ENCODE peak calls at places on chromosomes 4 and X, in four cellular contexts. W is HepG2, V is GM12878, C is K562. B is an unnamed sample.

GRCh38 chr4:147735413-147736301 is 3.8 kb downstream of the ARHGAP10 start:
- DNase-seq in W (no peak), V (no peak), C (no peak), B (no peak)

GRCh38 chrX:125205084-125205917 is 114.4 kb upstream of the TEX13C start:
- DNase-seq in W (no peak), V (no peak), C (no peak), B (no peak)

GRCh38 chr4:158004101-158004500 is 168.7 kb downstream of the GASK1B start:
- DNase-seq in W (no peak), V (no peak), C (no peak), B (no peak)

GRCh38 chr4:174423257-174423944 is 98.9 kb downstream of the HPGD start:
- DNase-seq in W (no peak), V (no peak), C (no peak), B (no peak)

GRCh38 chrX:34598360-34598759 is 58.7 kb downstream of the TMEM47 start:
- DNase-seq in W (no peak), V (no peak), C (no peak), B (no peak)

GRCh38 chr4:124753941-124754581 is 41.5 kb upstream of the ANKRD50 start:
- DNase-seq in W (peak; percentile 6), V (no peak), C (no peak), B (no peak)

GRCh38 chr4:102734591-102735385 is 26.0 kb downstream of the MANBA start:
- DNase-seq in W (peak; percentile 65), V (peak; percentile 39), C (no peak), B (no peak)

GRCh38 chrX:28278236-28278635 is 297.0 kb upstream of the DCAF8L1 start:
- DNase-seq in W (no peak), V (no peak), C (no peak), B (no peak)

GRCh38 chrX:20461576-20461975 is 194.9 kb upstream of the RPS6KA3 start:
- DNase-seq in W (no peak), V (no peak), C (no peak), B (no peak)

GRCh38 chr4:56979674-56980073 is 978 bp downstream of the POLR2B start:
- DNase-seq in W (peak; percentile 31), V (no peak), C (no peak), B (no peak)

GRCh38 chr4:48756689-48757220 is 23.3 kb downstream of the FRYL start:
- DNase-seq in W (no peak), V (no peak), C (no peak), B (no peak)

GRCh38 chr4:38904090-38904666 is 36.6 kb downstream of the FAM114A1 start:
- DNase-seq in W (peak; percentile 89), V (no peak), C (no peak), B (no peak)

GRCh38 chr4:124321370-124321769 is 391.2 kb downstream of the ANKRD50 start:
- DNase-seq in W (no peak), V (no peak), C (no peak), B (no peak)

GRCh38 chr4:992297-993110 is 700 bp downstream of the SLC26A1 start:
- DNase-seq in W (peak; percentile 98), V (no peak), C (peak; percentile 70), B (no peak)

GRCh38 chr4:60173718-60174117 is 1026.4 kb upstream of the ADGRL3 start:
- DNase-seq in W (no peak), V (no peak), C (no peak), B (no peak)

GRCh38 chrX:102899940-102900916 is 36.8 kb upstream of the RAB40AL start:
- DNase-seq in W (peak; percentile 39), V (peak; percentile 33), C (peak; percentile 55), B (no peak)

GRCh38 chrX:39497717-39498265 is 600.0 kb downstream of the BCOR start:
- DNase-seq in W (no peak), V (no peak), C (no peak), B (no peak)

GRCh38 chr4:57426779-57427395 is 316.7 kb upstream of the IGFBP7 start:
- DNase-seq in W (peak; percentile 35), V (no peak), C (peak; percentile 68), B (peak; percentile 66)

GRCh38 chr4:83250666-83251065 is 33.9 kb downstream of the COQ2 start:
- DNase-seq in W (no peak), V (no peak), C (no peak), B (no peak)

GRCh38 chr4:21709031-21709430 is 239.5 kb downstream of the KCNIP4 start:
- DNase-seq in W (no peak), V (no peak), C (no peak), B (no peak)

GRCh38 chr4:53963786-53964185 is 100.6 kb downstream of the CHIC2 start:
- DNase-seq in W (no peak), V (no peak), C (no peak), B (no peak)

GRCh38 chr4:3341760-3342159 is 48.9 kb downstream of the RGS12 start:
- DNase-seq in W (no peak), V (no peak), C (no peak), B (no peak)

GRCh38 chr4:77095101-77095826 is 19.5 kb upstream of the CCNI start:
- DNase-seq in W (peak; percentile 49), V (no peak), C (peak; percentile 61), B (peak; percentile 38)

GRCh38 chr4:13484749-13485345 is 707 bp upstream of the RAB28 start:
- DNase-seq in W (peak; percentile 7), V (no peak), C (no peak), B (no peak)

GRCh38 chrX:54509401-54509800 is 13.4 kb upstream of the FGD1 start:
- DNase-seq in W (no peak), V (no peak), C (no peak), B (no peak)

GRCh38 chr4:6318206-6318605 is 48.6 kb downstream of the WFS1 start:
- DNase-seq in W (no peak), V (no peak), C (no peak), B (no peak)

GRCh38 chr4:147638942-147639341 is 21.7 kb downstream of the TMEM184C start:
- DNase-seq in W (no peak), V (peak; percentile 2), C (no peak), B (no peak)

GRCh38 chr4:82797048-82797590 is 1.5 kb downstream of the SCD5 start:
- DNase-seq in W (no peak), V (no peak), C (no peak), B (no peak)

GRCh38 chr4:55791666-55792065 is 27.9 kb upstream of the EXOC1L start:
- DNase-seq in W (no peak), V (no peak), C (no peak), B (no peak)

GRCh38 chr4:38236503-38236902 is 276.3 kb downstream of the PTTG2 start:
- DNase-seq in W (no peak), V (no peak), C (no peak), B (no peak)

GRCh38 chrX:109995155-109995554 is 7.8 kb upstream of the TMEM164 start:
- DNase-seq in W (no peak), V (no peak), C (no peak), B (no peak)

GRCh38 chrX:40526412-40526811 is 54.4 kb upstream of the ATP6AP2 start:
- DNase-seq in W (no peak), V (no peak), C (no peak), B (no peak)

GRCh38 chr4:53763813-53764597 is 172.7 kb upstream of the LNX1 start:
- DNase-seq in W (no peak), V (no peak), C (no peak), B (no peak)

GRCh38 chr4:183960912-183961569 is 55.9 kb downstream of the STOX2 start:
- DNase-seq in W (no peak), V (no peak), C (no peak), B (no peak)

GRCh38 chr4:129064717-129065116 is 28.6 kb downstream of the SCLT1 start:
- DNase-seq in W (no peak), V (no peak), C (no peak), B (no peak)

GRCh38 chr4:95215991-95216605 is 332.7 kb downstream of the UNC5C start:
- DNase-seq in W (no peak), V (no peak), C (no peak), B (no peak)

GRCh38 chr4:55029321-55029720 is 96.1 kb downstream of the KDR start:
- DNase-seq in W (no peak), V (no peak), C (no peak), B (no peak)

GRCh38 chr4:40750461-40751258 is 905 bp downstream of the NSUN7 start:
- DNase-seq in W (no peak), V (no peak), C (no peak), B (peak; percentile 74)
- TF ChIP-seq EZH2 in W (no peak), V (no peak), C (no peak), B (no peak)

DNA sequence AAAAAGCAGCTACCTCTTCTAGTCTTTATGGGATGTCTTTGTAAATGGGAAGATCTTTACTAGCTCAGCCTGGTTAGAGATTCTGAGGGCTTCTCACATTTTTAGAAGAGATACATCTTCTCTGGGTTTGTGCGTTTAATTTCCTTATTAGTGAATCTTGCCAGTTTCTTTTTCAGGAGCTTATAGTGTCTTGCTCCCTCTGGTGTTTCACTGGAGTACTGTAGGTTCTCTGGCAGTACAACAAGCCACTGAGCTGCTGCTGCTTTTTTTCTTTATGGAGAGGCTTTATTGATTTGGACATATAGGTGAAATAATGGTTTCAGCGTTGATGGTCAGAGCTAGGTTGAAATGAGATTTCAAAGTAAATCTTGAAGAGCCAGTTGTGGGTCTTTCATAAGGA is 82.9 kb downstream of the LAS1L start:
- DNase-seq in W (peak; percentile 15), V (no peak), C (peak; percentile 10), B (no peak)
- TF ChIP-seq CBX5 in W (no peak), V (no peak), C (no peak), B (no peak)

DNA sequence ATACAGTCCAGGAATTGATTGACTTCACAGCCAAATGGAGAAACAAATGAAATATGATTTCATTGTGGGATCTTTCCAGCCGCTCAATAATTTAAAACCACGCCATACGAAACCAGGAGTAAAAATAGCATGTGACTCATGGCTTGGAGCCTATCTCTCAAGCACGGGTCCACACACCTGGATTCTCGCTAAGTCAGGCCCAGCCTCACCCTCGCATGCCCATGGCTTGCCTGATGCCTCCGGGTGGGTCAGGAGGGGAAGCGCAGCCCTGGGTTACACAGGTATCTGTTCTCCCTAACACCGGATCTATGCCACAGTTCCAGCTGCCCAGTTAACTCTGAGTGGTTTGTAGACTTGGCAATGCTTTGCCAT is 5.6 kb upstream of the ABLIM2 start:
- DNase-seq in W (no peak), V (no peak), C (no peak), B (no peak)
- TF ChIP-seq EZH2 in W (no peak), V (no peak), C (no peak), B (no peak)

GRCh38 chr4:89298788-89299152 is 8.8 kb downstream of the GPRIN3 start:
- DNase-seq in W (no peak), V (no peak), C (no peak), B (no peak)
- TF ChIP-seq CBX5 in W (no peak), V (no peak), C (no peak), B (no peak)

GRCh38 chr4:52425751-52426326 is 233.3 kb downstream of the USP46 start:
- DNase-seq in W (no peak), V (no peak), C (no peak), B (no peak)
- TF ChIP-seq EZH2 in W (no peak), V (no peak), C (no peak), B (no peak)

GRCh38 chr4:15352508-15352907 is 75.3 kb upstream of the C1QTNF7 start:
- DNase-seq in W (no peak), V (no peak), C (no peak), B (no peak)
- TF ChIP-seq CBX5 in W (no peak), V (no peak), C (no peak), B (no peak)

DNA sequence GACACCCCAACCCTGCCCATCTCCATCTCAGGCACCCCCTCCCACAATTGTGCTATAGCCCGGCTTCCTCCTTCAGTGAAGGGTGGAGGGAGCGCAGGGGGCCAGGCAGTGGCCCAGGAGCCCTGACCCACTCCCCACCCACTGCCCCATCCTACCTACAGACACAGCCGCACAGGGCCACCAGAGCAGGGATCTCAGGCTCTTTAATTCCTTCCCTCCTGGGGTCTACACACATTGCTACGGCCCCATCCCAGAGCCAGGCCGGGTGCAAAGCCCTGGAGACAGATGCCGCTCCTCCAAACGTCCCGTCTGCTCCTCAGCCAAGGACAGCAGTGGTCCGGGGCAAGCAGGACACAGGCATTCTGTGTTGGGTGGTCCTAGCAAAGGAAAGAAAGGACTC is 12.8 kb upstream of the DUSP9 start:
- DNase-seq in W (no peak), V (no peak), C (no peak), B (no peak)
- TF ChIP-seq EZH2 in W (no peak), V (no peak), C (no peak), B (no peak)

B was measured in H1.